ENCODE peak calls at places on chromosome 1, in seven cellular contexts. Y is GDM1; O is HCEC 1CT; C is HS-5; K is AG08396; I is activated T-helper 1 cell treated with anti-CD3 and anti-CD28 coated beads, Interleukin-2, amount 50 U/mL, for 16 hours; S is NCI-H2107. D is an unnamed sample.

GRCh38 chr1:40032240-40032891 is 8.2 kb upstream of the CAP1 start:
- DNase-seq in S (peak; percentile 100), O (peak; percentile 58), K (peak; percentile 53), I (peak; percentile 8), C (no peak), Y (peak; percentile 55), D (no peak)

GRCh38 chr1:43067856-43068751 is 104.0 kb downstream of the EBNA1BP2 start:
- DNase-seq in I (no peak), K (no peak), S (peak; percentile 6), Y (no peak), O (no peak), C (no peak), D (no peak)

GRCh38 chr1:107365874-107366273 is 225.0 kb downstream of the NTNG1 start:
- DNase-seq in S (no peak), C (no peak), O (no peak), I (no peak), K (no peak), Y (no peak), D (no peak)

GRCh38 chr1:232476538-232476950 is 153.4 kb downstream of the SIPA1L2 start:
- DNase-seq in S (no peak), I (no peak), C (no peak), Y (no peak), O (no peak), K (no peak), D (no peak)

GRCh38 chr1:241716915-241717651 is 65.0 kb downstream of the WDR64 start:
- DNase-seq in O (peak; percentile 41), C (no peak), Y (no peak), I (no peak), S (no peak), K (no peak), D (no peak)

GRCh38 chr1:57637155-57637554 is 213.3 kb upstream of the DAB1 start:
- DNase-seq in I (no peak), K (no peak), O (no peak), Y (no peak), S (peak; percentile 45), C (peak; percentile 97), D (no peak)

GRCh38 chr1:45674478-45674877 is 11.9 kb downstream of the GPBP1L1 start:
- DNase-seq in I (no peak), O (no peak), Y (no peak), K (no peak), S (no peak), C (no peak), D (no peak)

GRCh38 chr1:232110281-232111090 is 483.9 kb downstream of the DISC1 start:
- DNase-seq in I (no peak), C (no peak), Y (no peak), O (no peak), K (no peak), S (no peak), D (no peak)

D was measured in SIG-M5.